ENCODE peak calls at places on chromosomes 2 and 18, in four cellular contexts. X, P, O and Z are unnamed samples.

GRCh38 chr2:236896677-236897076 is 189.0 kb upstream of the COPS8 start:
- DNase-seq in X (no peak), P (no peak), O (no peak), Z (no peak)

GRCh38 chr2:173239644-173240043 is 115.0 kb upstream of the CDCA7 start:
- DNase-seq in X (no peak), P (no peak), O (no peak), Z (peak; percentile 88)

GRCh38 chr2:150732064-150732463 is 244.6 kb upstream of the RND3 start:
- DNase-seq in X (peak; percentile 78), P (peak; percentile 80), O (no peak), Z (peak; percentile 9)

GRCh38 chr18:48600746-48601090 is 61.9 kb downstream of the CTIF start:
- DNase-seq in X (no peak), P (no peak), O (no peak), Z (no peak)

GRCh38 chr2:43024515-43024962 is 201.9 kb downstream of the ZFP36L2 start:
- DNase-seq in X (peak; percentile 64), P (peak; percentile 71), O (peak; percentile 84), Z (peak; percentile 38)

GRCh38 chr2:19949071-19949470 is 40.8 kb downstream of the WDR35 start:
- DNase-seq in X (peak; percentile 39), P (peak; percentile 61), O (no peak), Z (no peak)

GRCh38 chr2:219483451-219484342 is 15.0 kb upstream of the GMPPA start:
- DNase-seq in X (no peak), P (peak; percentile 25), O (no peak), Z (no peak)

GRCh38 chr2:172096661-172097547 is 5.8 kb downstream of the DLX2 start:
- DNase-seq in X (peak; percentile 57), P (peak; percentile 87), O (no peak), Z (no peak)

GRCh38 chr2:100033976-100034375 is 108.4 kb downstream of the AFF3 start:
- DNase-seq in X (no peak), P (no peak), O (no peak), Z (no peak)

GRCh38 chr2:193520709-193521458 is 1326.2 kb upstream of the TMEFF2 start:
- DNase-seq in X (no peak), P (peak; percentile 6), O (no peak), Z (no peak)

GRCh38 chr2:54903736-54904554 is 146.3 kb downstream of the RTN4 start:
- DNase-seq in X (peak; percentile 99), P (peak; percentile 98), O (peak; percentile 50), Z (peak; percentile 14)

GRCh38 chr2:165274698-165275097 is 35.5 kb downstream of the SCN2A start:
- DNase-seq in X (peak; percentile 34), P (peak; percentile 33), O (no peak), Z (peak; percentile 15)

GRCh38 chr2:69645026-69645425 is 1.5 kb upstream of the AAK1 start:
- DNase-seq in X (no peak), P (peak; percentile 20), O (no peak), Z (peak; percentile 43)

GRCh38 chr2:74486141-74486540 is 3.3 kb downstream of the TTC31 start:
- DNase-seq in X (no peak), P (no peak), O (no peak), Z (no peak)

GRCh38 chr18:74806700-74807416 is 209.2 kb downstream of the ZNF407 start:
- DNase-seq in X (peak; percentile 88), P (peak; percentile 86), O (no peak), Z (peak; percentile 79)

GRCh38 chr2:71068218-71069035 is at the start of gene NAGK:
- DNase-seq in X (peak; percentile 94), P (peak; percentile 98), O (peak; percentile 89), Z (peak; percentile 97)

GRCh38 chr2:71072492-71072891 is 4.0 kb downstream of the NAGK start:
- DNase-seq in X (no peak), P (no peak), O (no peak), Z (no peak)

GRCh38 chr2:71069376-71069775 is 928 bp downstream of the NAGK start:
- DNase-seq in X (peak; percentile 50), P (peak; percentile 43), O (no peak), Z (no peak)

GRCh38 chr2:71071681-71072398 is 3.4 kb downstream of the NAGK start:
- DNase-seq in X (no peak), P (no peak), O (no peak), Z (peak; percentile 84)

DNA sequence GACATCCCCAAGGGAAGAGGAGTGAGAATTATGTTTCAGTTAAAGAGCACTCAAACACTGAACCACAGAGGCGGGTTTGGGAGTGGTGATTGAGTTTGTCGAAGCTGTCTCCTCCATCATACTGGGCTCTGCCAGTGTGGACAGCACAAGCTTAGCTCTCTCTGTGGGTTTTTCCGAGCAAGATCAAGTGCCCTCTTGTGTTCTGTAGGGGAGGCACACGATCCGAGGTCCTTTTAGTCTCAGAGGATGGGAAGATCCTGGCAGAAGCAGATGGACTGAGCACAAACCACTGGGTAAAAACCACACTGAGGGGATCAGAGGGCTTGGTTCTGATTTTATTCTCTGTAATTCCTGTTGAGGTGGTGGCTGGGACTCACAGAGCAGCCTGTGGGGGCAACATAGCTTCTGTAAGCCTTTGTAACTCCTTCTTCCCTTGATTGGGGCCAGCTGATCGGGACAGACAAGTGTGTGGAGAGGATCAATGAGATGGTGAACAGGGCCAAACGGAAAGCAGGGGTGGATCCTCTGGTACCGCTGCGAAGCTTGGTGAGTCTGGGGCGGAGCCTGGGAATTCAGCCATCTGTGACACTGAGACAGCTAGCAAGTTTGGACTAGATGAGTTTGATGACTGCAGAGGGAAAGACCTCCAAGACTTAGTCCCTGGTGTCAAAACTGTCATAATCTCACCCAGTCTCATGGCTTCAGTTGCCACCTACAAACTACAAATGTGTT is 2.0 kb downstream of the NAGK start:
- DNase-seq in X (peak; percentile 62), P (peak; percentile 58), O (no peak), Z (peak; percentile 33)
- H3K4me3 ChIP-seq in X (no peak overlapping the region), P (peak overlapping the region; percentile 85), O (no peak overlapping the region), Z (peak overlapping the region; percentile 63)

GRCh38 chr2:241092677-241093076 is 9.4 kb downstream of the MTERF4 start:
- DNase-seq in X (peak; percentile 72), P (peak; percentile 82), O (no peak), Z (no peak)
- TF ChIP-seq CTCF in X (no peak), P (no peak), O (no peak), Z (no peak)

DNA sequence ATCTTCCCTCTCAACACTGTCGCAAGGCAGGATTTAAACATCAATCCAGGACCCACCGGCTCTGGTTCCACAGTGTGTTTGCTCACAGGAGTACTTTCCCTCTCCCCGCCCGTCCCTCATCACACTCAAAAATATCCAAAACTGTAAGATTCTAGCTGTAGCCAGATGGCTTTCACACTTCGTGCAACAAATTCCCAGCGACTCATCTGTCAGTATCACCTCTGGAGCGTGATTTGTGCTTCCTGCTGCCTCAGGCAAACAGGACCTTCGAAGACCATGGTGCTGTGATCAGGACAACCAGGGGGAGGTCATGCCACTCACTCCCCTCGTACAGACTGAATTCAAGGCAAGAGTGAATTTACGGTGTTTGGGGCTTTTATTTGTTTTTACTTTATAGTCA is 154.5 kb upstream of the PID1 start:
- DNase-seq in X (peak; percentile 51), P (no peak), O (no peak), Z (no peak)
- H3K4me3 ChIP-seq in X (no peak overlapping the region), P (no peak overlapping the region), O (no peak overlapping the region), Z (no peak overlapping the region)

GRCh38 chr18:66497351-66497750 is 106.5 kb downstream of the CDH19 start:
- DNase-seq in X (no peak), P (no peak), O (no peak), Z (no peak)
- TF ChIP-seq CTCF in X (no peak), P (no peak), O (no peak), Z (no peak)

DNA sequence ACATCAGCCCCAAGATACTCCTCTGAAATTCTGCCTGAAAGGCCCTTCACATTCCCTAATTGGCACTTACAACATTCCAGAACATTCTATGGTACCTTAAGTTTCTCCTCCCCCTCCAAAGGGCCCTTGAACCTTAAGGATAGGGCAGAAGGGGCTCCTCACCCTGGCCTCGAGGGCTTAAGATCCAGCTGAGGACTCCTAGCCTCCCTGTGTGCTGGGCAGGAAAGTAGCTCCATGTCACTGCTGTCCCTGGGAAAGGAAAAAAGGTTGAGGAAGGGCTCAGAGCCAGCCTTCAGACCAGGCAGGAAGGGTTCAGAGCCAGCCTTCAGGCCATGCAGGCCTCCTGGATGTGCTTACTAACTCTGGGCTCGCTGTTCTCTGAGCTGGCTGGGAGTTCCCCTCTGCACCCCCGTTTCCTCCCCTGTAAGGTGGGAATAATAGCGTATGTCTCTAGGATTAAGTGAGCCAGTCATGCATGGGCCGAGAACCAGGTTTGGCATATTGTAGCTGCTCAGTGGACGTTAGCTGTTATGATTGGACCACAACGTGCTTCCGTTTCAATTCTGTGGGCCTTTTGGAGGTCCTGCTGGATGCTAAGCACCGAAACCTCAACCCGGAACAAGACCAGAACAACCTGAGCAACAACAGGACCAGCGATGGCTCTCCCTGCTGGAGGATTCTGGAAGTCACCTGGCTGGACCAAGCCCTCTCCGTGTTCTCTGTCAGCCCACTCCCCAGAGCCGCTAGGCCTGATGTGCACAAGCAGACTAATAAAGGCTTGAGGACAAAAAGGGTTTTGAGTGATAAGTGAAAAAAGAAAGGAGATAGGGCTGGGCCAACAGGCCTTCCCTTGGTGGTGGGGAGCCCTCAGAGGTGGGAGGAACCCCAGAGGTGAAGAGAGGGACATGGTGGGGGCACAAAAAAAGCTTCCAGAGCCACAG is 1.0 kb upstream of the B3GNT7 start:
- DNase-seq in X (no peak), P (no peak), O (no peak), Z (peak; percentile 93)
- H3K4me3 ChIP-seq in X (no peak overlapping the region), P (no peak overlapping the region), O (no peak overlapping the region), Z (peak overlapping the region; percentile 73)

GRCh38 chr18:13813271-13813849 is 10.6 kb upstream of the MC5R start:
- DNase-seq in X (peak; percentile 61), P (peak; percentile 70), O (peak; percentile 45), Z (peak; percentile 52)

GRCh38 chr18:13809025-13809384 is 14.9 kb upstream of the MC5R start:
- DNase-seq in X (no peak), P (no peak), O (no peak), Z (no peak)

GRCh38 chr18:13809521-13810252 is 14.3 kb upstream of the MC5R start:
- DNase-seq in X (no peak), P (no peak), O (no peak), Z (no peak)

GRCh38 chr18:13810950-13811485 is 12.9 kb upstream of the MC5R start:
- DNase-seq in X (no peak), P (no peak), O (no peak), Z (no peak)

DNA sequence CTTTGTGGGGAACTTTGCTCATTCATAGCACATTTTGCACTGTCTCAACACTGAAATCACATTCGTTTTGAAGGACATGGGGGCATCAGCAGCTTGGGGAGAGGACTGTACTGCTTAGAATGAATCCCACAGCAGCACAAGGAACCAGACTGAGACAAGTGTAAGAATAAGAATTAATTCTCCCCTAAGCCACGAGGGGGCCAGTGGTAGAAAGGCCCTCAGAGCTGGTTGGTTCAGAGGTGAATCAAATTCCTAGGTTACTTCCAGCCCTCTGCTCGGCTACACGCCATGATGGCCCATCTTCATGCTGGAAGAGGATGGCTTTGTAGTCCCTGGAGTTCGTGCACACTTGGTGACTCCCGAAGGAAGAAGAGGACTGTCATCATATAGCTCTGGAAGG is 12.0 kb upstream of the MC5R start:
- DNase-seq in X (no peak), P (no peak), O (no peak), Z (no peak)
- TF ChIP-seq CTCF in X (peak; percentile 3), P (peak; percentile 18), O (peak; percentile 25), Z (peak; percentile 20)

DNA sequence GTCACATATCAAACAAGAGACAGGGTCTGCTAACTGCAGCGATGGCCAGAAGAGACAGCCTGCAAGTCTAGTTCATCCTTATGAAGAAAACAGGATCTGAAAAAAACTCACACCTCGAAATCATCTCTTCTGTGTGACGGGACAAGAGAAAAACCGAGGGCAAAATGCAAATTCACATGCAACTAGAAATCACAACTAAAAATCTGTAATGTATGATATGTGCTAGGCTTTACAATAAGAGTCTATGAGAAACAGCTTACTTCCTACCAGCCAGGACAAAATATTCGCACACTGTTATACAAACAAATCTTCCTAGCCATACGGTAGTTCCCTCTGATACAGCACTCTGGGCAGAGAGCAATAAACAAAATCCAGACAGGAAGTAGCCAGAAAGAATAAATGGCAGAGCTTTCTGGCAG is 48.8 kb downstream of the ANKRD44 start:
- DNase-seq in X (no peak), P (peak; percentile 32), O (no peak), Z (peak; percentile 87)
- H3K4me3 ChIP-seq in X (no peak overlapping the region), P (no peak overlapping the region), O (peak overlapping the region; percentile 19), Z (peak overlapping the region; percentile 11)